ENCODE peak calls at places on chromosomes 3 and 15, in nine cellular contexts. One of them, this sample, is unnamed.
A peak's percentile ranks its signal among the peaks of the same experiment; 100 is the strongest.

GRCh38 chr15:82709081-82709420 is 624 bp downstream of the AP3B2 start:
- DNase-seq in A549: no peak
- DNase-seq in stomach: no peak
- DNase-seq in transverse colon: no peak
- DNase-seq in esophagus muscularis mucosa: no peak
- DNase-seq in ovary: no peak
- DNase-seq in GM12878: no peak
- DNase-seq in sigmoid colon: no peak
- DNase-seq in suprapubic skin: no peak
- DNase-seq in this sample: no peak

GRCh38 chr15:94576889-94577533 is 345.6 kb downstream of the MCTP2 start:
- DNase-seq in A549: peak; percentile 26
- DNase-seq in stomach: peak; percentile 31
- DNase-seq in transverse colon: peak; percentile 10
- DNase-seq in esophagus muscularis mucosa: no peak
- DNase-seq in ovary: no peak
- DNase-seq in GM12878: no peak
- DNase-seq in sigmoid colon: no peak
- DNase-seq in suprapubic skin: no peak
- DNase-seq in this sample: no peak

GRCh38 chr3:145648396-145648795 is 512.6 kb downstream of the PLOD2 start:
- DNase-seq in A549: no peak
- DNase-seq in stomach: no peak
- DNase-seq in transverse colon: no peak
- DNase-seq in esophagus muscularis mucosa: no peak
- DNase-seq in ovary: no peak
- DNase-seq in GM12878: no peak
- DNase-seq in sigmoid colon: no peak
- DNase-seq in suprapubic skin: no peak
- DNase-seq in this sample: no peak

GRCh38 chr3:49377483-49377882 is 19.3 kb upstream of the GPX1 start:
- DNase-seq in A549: no peak
- DNase-seq in stomach: no peak
- DNase-seq in transverse colon: no peak
- DNase-seq in esophagus muscularis mucosa: no peak
- DNase-seq in ovary: no peak
- DNase-seq in GM12878: peak; percentile 42
- DNase-seq in sigmoid colon: no peak
- DNase-seq in suprapubic skin: no peak
- DNase-seq in this sample: no peak

GRCh38 chr15:89647191-89647851 is 7.9 kb downstream of the KIF7 start:
- DNase-seq in A549: peak; percentile 73
- DNase-seq in stomach: peak; percentile 86
- DNase-seq in transverse colon: peak; percentile 86
- DNase-seq in esophagus muscularis mucosa: no peak
- DNase-seq in ovary: peak; percentile 66
- DNase-seq in GM12878: no peak
- DNase-seq in sigmoid colon: peak; percentile 87
- DNase-seq in suprapubic skin: peak; percentile 84
- DNase-seq in this sample: peak; percentile 92

GRCh38 chr3:17740703-17741102 is 1.7 kb downstream of the TBC1D5 start:
- DNase-seq in A549: peak; percentile 78
- DNase-seq in stomach: no peak
- DNase-seq in transverse colon: no peak
- DNase-seq in esophagus muscularis mucosa: no peak
- DNase-seq in ovary: no peak
- DNase-seq in GM12878: no peak
- DNase-seq in sigmoid colon: no peak
- DNase-seq in suprapubic skin: no peak
- DNase-seq in this sample: no peak

GRCh38 chr3:28915711-28916481 is 365.0 kb upstream of the RBMS3 start:
- DNase-seq in A549: peak; percentile 59
- DNase-seq in stomach: peak; percentile 26
- DNase-seq in transverse colon: peak; percentile 10
- DNase-seq in esophagus muscularis mucosa: no peak
- DNase-seq in ovary: no peak
- DNase-seq in GM12878: no peak
- DNase-seq in sigmoid colon: peak; percentile 61
- DNase-seq in suprapubic skin: no peak
- DNase-seq in this sample: no peak

GRCh38 chr15:87213646-87214045 is 1042.9 kb downstream of the NTRK3 start:
- DNase-seq in A549: no peak
- DNase-seq in stomach: no peak
- DNase-seq in transverse colon: no peak
- DNase-seq in esophagus muscularis mucosa: peak; percentile 81
- DNase-seq in ovary: no peak
- DNase-seq in GM12878: no peak
- DNase-seq in sigmoid colon: no peak
- DNase-seq in suprapubic skin: no peak
- DNase-seq in this sample: peak; percentile 41

GRCh38 chr3:65828706-65829105 is 210.0 kb downstream of the MAGI1 start:
- DNase-seq in A549: no peak
- DNase-seq in stomach: no peak
- DNase-seq in transverse colon: no peak
- DNase-seq in esophagus muscularis mucosa: no peak
- DNase-seq in ovary: no peak
- DNase-seq in GM12878: no peak
- DNase-seq in sigmoid colon: no peak
- DNase-seq in suprapubic skin: no peak
- DNase-seq in this sample: no peak

GRCh38 chr3:73773228-73773627 is 148.5 kb upstream of the PDZRN3 start:
- DNase-seq in A549: no peak
- DNase-seq in stomach: no peak
- DNase-seq in transverse colon: no peak
- DNase-seq in esophagus muscularis mucosa: no peak
- DNase-seq in ovary: peak; percentile 32
- DNase-seq in GM12878: no peak
- DNase-seq in sigmoid colon: no peak
- DNase-seq in suprapubic skin: no peak
- DNase-seq in this sample: no peak

GRCh38 chr15:41798607-41799487 is 24.6 kb downstream of the MAPKBP1 start:
- DNase-seq in A549: no peak
- DNase-seq in stomach: no peak
- DNase-seq in transverse colon: no peak
- DNase-seq in esophagus muscularis mucosa: no peak
- DNase-seq in ovary: no peak
- DNase-seq in GM12878: no peak
- DNase-seq in sigmoid colon: no peak
- DNase-seq in suprapubic skin: peak; percentile 40
- DNase-seq in this sample: no peak

DNA sequence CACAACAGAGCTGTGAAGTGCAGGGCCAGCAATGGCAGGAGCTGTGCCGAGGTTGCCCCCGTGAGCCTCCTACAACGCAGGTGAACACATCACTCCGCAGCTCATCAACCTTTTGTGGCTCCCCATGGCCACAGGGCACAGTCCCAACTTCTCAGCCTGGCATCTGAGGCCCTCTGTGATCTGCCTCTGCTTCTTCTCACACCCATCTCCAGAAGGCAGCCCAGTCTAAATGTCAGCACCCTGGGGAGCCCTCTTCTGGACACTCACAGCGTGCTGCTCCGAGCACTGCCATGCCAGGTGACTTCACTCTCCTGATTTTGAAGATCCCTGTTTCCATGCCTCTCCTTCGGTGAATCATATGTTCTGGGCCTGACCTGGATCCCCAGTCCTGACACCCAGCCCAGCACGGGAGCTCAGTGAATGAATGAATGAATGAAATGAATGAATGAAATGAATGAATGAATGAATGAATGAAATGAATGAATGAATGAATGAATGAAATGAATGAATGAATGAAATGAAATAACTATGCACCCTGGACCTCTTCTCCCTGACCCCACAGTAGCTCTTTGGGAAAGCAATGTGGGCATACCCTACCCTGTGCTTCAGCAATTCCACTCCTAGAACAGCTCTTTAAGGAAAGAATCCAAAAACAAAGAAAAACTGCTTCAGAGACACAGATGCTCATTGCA is 17.9 kb upstream of the SKIC8 start:
- DNase-seq in A549: peak; percentile 58
- DNase-seq in stomach: peak; percentile 33
- DNase-seq in transverse colon: peak; percentile 56
- DNase-seq in esophagus muscularis mucosa: no peak
- DNase-seq in ovary: no peak
- DNase-seq in GM12878: no peak
- DNase-seq in sigmoid colon: peak; percentile 41
- DNase-seq in suprapubic skin: no peak
- DNase-seq in this sample: no peak
- TF ChIP-seq CTCF in A549: peak; percentile 17
- TF ChIP-seq CTCF in stomach: no peak
- TF ChIP-seq CTCF in transverse colon: peak; percentile 32
- TF ChIP-seq CTCF in esophagus muscularis mucosa: no peak
- TF ChIP-seq CTCF in ovary: no peak
- TF ChIP-seq CTCF in GM12878: no peak
- TF ChIP-seq CTCF in sigmoid colon: no peak
- TF ChIP-seq CTCF in suprapubic skin: no peak
- TF ChIP-seq CTCF in this sample: no peak

DNA sequence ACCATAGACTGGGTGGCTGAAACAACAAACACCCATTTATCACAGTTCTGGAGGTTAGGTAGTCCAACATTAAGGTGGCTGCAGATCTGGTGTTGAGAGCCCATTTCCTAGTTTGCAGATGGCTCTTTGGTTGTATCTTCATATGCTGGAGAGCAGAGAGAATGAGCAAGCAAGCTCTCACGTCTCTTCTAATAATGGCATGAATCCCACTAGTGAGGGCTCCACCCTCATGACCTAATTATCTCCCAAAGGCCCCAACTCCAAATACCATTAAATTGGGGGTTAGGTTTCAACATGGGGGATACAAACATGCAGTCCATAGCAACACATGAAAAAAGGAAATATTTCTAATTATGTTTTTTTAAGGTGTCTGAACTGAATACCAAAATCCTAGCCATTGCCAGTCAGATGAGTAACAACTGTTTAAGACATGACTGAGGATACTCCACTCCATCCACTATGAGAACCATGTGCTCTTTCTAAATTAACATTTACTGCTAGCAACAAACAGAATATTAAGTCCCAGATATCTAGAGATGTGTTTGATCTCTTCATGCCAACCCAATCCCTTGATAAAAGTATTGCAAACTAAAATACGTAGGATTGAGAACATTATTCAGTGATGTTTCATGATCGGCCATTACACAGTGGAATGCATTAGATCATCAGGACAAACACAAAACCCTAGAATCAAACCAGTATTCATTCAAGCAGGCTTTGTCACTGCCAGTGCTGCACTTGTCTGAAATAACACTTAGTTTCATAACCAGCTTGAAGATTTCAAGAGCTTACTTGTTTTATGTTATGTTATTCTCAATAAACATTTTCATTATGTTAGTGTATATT is 340.3 kb downstream of the SLC9A9 start:
- DNase-seq in A549: peak; percentile 15
- DNase-seq in stomach: no peak
- DNase-seq in transverse colon: no peak
- DNase-seq in esophagus muscularis mucosa: no peak
- DNase-seq in ovary: no peak
- DNase-seq in GM12878: no peak
- DNase-seq in sigmoid colon: no peak
- DNase-seq in suprapubic skin: no peak
- DNase-seq in this sample: no peak
- TF ChIP-seq EP300 in A549: no peak
- TF ChIP-seq EP300 in stomach: no peak
- TF ChIP-seq EP300 in transverse colon: no peak
- TF ChIP-seq EP300 in esophagus muscularis mucosa: no peak
- TF ChIP-seq EP300 in ovary: no peak
- TF ChIP-seq EP300 in GM12878: no peak
- TF ChIP-seq EP300 in sigmoid colon: no peak
- TF ChIP-seq EP300 in suprapubic skin: no peak
- TF ChIP-seq EP300 in this sample: no peak

DNA sequence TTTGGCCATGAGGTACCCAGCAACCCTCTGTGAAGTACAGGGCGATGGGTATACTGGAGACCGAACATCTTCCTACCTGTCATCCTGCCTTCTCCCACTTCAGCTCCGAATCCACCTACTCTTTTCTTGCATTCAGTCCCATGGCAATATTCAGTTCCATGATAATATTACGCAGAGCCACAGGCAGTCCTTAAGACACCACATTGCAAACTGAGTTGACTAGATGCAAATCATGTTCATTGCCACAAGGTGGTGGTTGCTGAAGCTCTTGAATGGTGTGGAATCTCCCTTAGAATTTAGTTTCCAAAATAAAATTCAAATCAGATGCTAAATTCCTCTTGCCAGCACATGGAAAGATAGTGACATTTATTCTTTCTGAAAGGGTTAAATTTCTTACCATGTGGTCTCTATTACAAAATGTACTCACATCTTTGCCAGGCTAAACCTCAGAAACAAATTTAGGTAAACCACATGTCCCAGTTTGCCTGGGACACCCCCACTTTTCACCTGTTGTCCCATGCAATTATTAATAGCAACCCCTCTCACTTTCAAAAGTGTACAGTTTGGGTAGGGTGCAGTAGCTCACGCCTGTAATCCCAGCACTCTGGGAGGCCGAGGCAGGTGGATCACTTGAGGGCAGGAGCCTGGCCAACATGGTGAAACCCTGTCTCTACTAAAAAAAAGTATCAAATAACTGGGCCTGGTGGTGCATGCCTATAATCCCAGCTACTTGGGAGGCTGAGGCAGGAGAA is 1.7 kb upstream of the NME9 start:
- DNase-seq in A549: peak; percentile 28
- DNase-seq in stomach: no peak
- DNase-seq in transverse colon: no peak
- DNase-seq in esophagus muscularis mucosa: peak; percentile 19
- DNase-seq in ovary: no peak
- DNase-seq in GM12878: no peak
- DNase-seq in sigmoid colon: no peak
- DNase-seq in suprapubic skin: no peak
- DNase-seq in this sample: no peak
- TF ChIP-seq CTCF in A549: no peak
- TF ChIP-seq CTCF in stomach: no peak
- TF ChIP-seq CTCF in transverse colon: no peak
- TF ChIP-seq CTCF in esophagus muscularis mucosa: no peak
- TF ChIP-seq CTCF in ovary: no peak
- TF ChIP-seq CTCF in GM12878: peak; percentile 7
- TF ChIP-seq CTCF in sigmoid colon: no peak
- TF ChIP-seq CTCF in suprapubic skin: no peak
- TF ChIP-seq CTCF in this sample: no peak

DNA sequence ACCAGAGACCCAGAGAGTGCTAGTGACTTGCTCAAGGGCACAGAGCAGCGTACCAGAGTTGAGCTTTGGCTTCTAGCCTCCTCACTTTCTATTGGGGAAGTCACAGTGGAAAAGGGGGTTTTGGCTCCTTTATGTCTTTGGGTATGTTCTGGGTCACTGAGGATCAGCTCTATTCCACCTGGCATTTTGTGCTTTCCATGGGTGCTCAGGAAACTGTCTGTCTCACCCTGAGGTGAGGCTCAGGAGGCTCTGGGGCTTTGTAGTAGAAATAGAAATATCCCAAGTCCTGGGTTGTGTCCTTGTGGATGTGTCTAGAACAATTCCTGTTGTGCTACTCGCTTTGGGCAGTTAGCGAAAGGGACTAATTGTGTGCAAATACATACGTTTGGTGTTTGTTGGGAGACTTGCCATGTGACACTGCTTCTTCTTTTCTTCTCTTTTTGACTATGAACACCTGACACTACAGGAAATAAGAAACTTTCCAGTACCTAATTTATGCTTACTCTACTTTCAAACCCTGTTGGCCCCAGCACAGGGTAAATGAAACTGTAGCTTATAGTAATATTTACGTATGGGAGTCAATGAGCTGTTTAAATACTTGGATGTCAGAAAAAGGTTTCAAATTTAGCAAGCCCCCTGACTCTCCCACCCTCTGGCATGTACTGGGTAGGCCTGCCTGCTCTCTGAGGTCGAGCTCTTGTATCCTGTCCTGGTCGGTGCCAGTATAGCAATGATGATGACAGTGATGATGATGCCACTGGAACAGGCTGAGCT is 35.6 kb downstream of the SMAD3 start:
- DNase-seq in A549: no peak
- DNase-seq in stomach: no peak
- DNase-seq in transverse colon: no peak
- DNase-seq in esophagus muscularis mucosa: no peak
- DNase-seq in ovary: no peak
- DNase-seq in GM12878: peak; percentile 82
- DNase-seq in sigmoid colon: no peak
- DNase-seq in suprapubic skin: no peak
- DNase-seq in this sample: no peak
- TF ChIP-seq EP300 in A549: no peak
- TF ChIP-seq EP300 in stomach: no peak
- TF ChIP-seq EP300 in transverse colon: no peak
- TF ChIP-seq EP300 in esophagus muscularis mucosa: no peak
- TF ChIP-seq EP300 in ovary: no peak
- TF ChIP-seq EP300 in GM12878: peak; percentile 96
- TF ChIP-seq EP300 in sigmoid colon: no peak
- TF ChIP-seq EP300 in suprapubic skin: no peak
- TF ChIP-seq EP300 in this sample: no peak

This sample was measured in tibial nerve.